ENCODE peak calls at places on chromosomes 5 and 9, in six cellular contexts. A is GM23248, N is OCI-LY7, X is HFF-Myc, O is HCT116, Z is astrocyte of the spinal cord. I is an unnamed sample.

GRCh38 chr5:51582871-51583384 is 199.7 kb downstream of the ISL1 start:
- DNase-seq in N (no peak), A (no peak), Z (no peak), O (no peak), X (no peak), I (no peak)

GRCh38 chr5:14357861-14358260 is 214.7 kb downstream of the TRIO start:
- DNase-seq in A (no peak), X (no peak), O (no peak), N (no peak), Z (no peak), I (no peak)

GRCh38 chr9:98365227-98365669 is 109.8 kb upstream of the TBC1D2 start:
- DNase-seq in O (peak), N (peak), Z (no peak), A (peak), X (peak), I (peak)

GRCh38 chr9:135332979-135333748 is 146.4 kb upstream of the PPP1R26 start:
- DNase-seq in A (no peak), O (no peak), N (no peak), Z (no peak), X (no peak), I (no peak)

GRCh38 chr5:115816226-115817042 is at the start of gene CDO1:
- DNase-seq in Z (peak), O (no peak), N (no peak), A (peak), X (no peak), I (peak)

GRCh38 chr5:91430949-91431348 is 47.8 kb upstream of the ARRDC3 start:
- DNase-seq in A (no peak), Z (no peak), X (no peak), O (no peak), N (no peak), I (no peak)

GRCh38 chr9:113879318-113879717 is 3.2 kb downstream of the ZNF618 start:
- DNase-seq in O (no peak), N (no peak), Z (no peak), A (no peak), X (no peak), I (peak)

GRCh38 chr5:131906668-131907067 is 38.8 kb downstream of the MEIKIN start:
- DNase-seq in O (no peak), N (no peak), X (no peak), Z (no peak), A (no peak), I (no peak)

GRCh38 chr5:95403996-95404395 is 12.8 kb downstream of the FAM81B start:
- DNase-seq in O (no peak), Z (no peak), N (no peak), X (no peak), A (peak), I (peak)

GRCh38 chr5:68369436-68370125 is 154.0 kb downstream of the PIK3R1 start:
- DNase-seq in X (no peak), A (no peak), Z (no peak), N (peak), O (no peak), I (no peak)

GRCh38 chr9:111917980-111918379 is 21.4 kb downstream of the UGCG start:
- DNase-seq in N (no peak), X (no peak), O (no peak), A (no peak), Z (no peak), I (no peak)

GRCh38 chr5:77168187-77168883 is 42.1 kb upstream of the PDE8B start:
- DNase-seq in A (peak), N (no peak), O (no peak), Z (no peak), X (no peak), I (no peak)

GRCh38 chr9:81410201-81410600 is 279.1 kb downstream of the TLE1 start:
- DNase-seq in N (no peak), A (peak), X (peak), Z (peak), O (peak), I (peak)
- H3K4me3 ChIP-seq in N (no peak), A (peak), X (no peak), Z (peak), O (no peak), I (peak)

GRCh38 chr5:173594061-173594460 is 22.4 kb downstream of the BOD1 start:
- DNase-seq in Z (no peak), N (no peak), O (no peak), X (no peak), A (peak), I (peak)

GRCh38 chr5:173591300-173591622 is 25.2 kb downstream of the BOD1 start:
- DNase-seq in O (no peak), A (peak), X (no peak), Z (no peak), N (no peak), I (no peak)

GRCh38 chr5:173595826-173596225 is 20.6 kb downstream of the BOD1 start:
- DNase-seq in Z (no peak), X (no peak), A (no peak), N (no peak), O (no peak), I (no peak)

GRCh38 chr5:173592050-173592669 is 24.3 kb downstream of the BOD1 start:
- DNase-seq in O (peak), N (peak), A (no peak), Z (no peak), X (no peak), I (no peak)

GRCh38 chr5:173590436-173591299 is 25.8 kb downstream of the BOD1 start:
- DNase-seq in X (no peak), N (no peak), A (no peak), O (no peak), Z (no peak), I (no peak)
- H3K4me3 ChIP-seq in X (no peak), N (no peak), A (no peak), O (no peak), Z (no peak), I (no peak)

GRCh38 chr9:131237311-131237710 is 39.0 kb downstream of the FAM78A start:
- DNase-seq in N (no peak), X (no peak), O (no peak), A (no peak), Z (no peak), I (no peak)

GRCh38 chr9:131235480-131235851 is 40.8 kb downstream of the FAM78A start:
- DNase-seq in X (no peak), Z (no peak), A (no peak), N (no peak), O (no peak), I (no peak)

GRCh38 chr9:131237931-131238401 is 38.3 kb downstream of the FAM78A start:
- DNase-seq in O (no peak), Z (peak), N (peak), X (peak), A (peak), I (peak)

GRCh38 chr9:131236161-131236560 is 40.1 kb downstream of the FAM78A start:
- DNase-seq in A (no peak), X (no peak), Z (no peak), O (no peak), N (no peak), I (no peak)

GRCh38 chr9:131236761-131237160 is 39.5 kb downstream of the FAM78A start:
- DNase-seq in N (no peak), A (no peak), X (no peak), O (no peak), Z (no peak), I (no peak)
- H3K4me3 ChIP-seq in N (no peak), A (no peak), X (no peak), O (no peak), Z (no peak), I (no peak)

DNA sequence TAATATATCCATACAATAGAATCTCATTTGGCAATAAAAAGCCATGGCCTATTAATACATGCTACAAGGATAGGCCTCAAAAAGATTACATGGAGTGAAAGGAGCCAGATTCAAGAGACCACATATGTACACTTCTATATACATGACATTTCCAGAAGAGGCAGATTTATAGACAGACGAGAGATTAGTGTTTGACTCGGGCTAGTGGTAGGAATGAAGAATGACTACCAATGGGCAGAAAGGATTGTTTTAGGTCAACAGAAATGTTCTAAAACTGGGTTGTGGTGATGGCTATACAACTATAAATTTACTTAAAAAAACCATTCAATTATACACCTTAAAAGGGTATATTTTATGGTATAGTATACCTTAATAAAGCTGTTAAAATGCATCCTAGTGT is 41.9 kb downstream of the SETX start:
- DNase-seq in O (no peak), N (no peak), Z (no peak), A (no peak), X (no peak), I (no peak)
- H3K4me3 ChIP-seq in O (no peak), N (no peak), Z (no peak), A (no peak), X (no peak), I (no peak)

DNA sequence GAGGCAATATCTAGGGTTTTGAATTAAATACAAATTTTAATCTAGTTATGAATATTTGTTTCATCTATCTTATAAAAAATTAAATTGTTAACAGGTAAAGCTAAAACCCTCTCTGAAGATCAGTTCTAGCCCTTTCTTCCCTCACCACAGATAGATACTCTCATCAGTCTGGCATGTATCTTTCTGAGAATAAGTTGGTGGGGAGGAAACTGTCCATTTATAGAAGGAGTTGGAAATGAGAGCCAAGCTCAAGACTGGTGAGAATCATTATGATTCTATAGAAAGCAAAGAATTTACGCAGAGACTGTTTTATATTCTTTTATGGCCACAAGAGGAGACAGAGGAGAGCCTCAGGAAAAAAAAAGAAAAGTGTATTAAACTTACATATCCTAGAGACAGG is 59.0 kb downstream of the STARD4 start:
- DNase-seq in X (no peak), A (peak), O (no peak), N (no peak), Z (no peak), I (no peak)
- H3K4me3 ChIP-seq in X (no peak), A (peak), O (no peak), N (no peak), Z (no peak), I (no peak)

GRCh38 chr5:36877667-36878420 is 1.3 kb downstream of the NIPBL start:
- DNase-seq in A (peak), X (no peak), N (peak), Z (peak), O (peak), I (peak)

GRCh38 chr5:36878421-36879088 is 2.0 kb downstream of the NIPBL start:
- DNase-seq in O (no peak), N (no peak), Z (peak), A (peak), X (no peak), I (peak)

GRCh38 chr5:36881304-36881703 is 4.7 kb downstream of the NIPBL start:
- DNase-seq in A (no peak), N (no peak), O (no peak), Z (no peak), X (no peak), I (no peak)

GRCh38 chr5:36880761-36881160 is 4.2 kb downstream of the NIPBL start:
- DNase-seq in N (peak), Z (no peak), O (no peak), X (no peak), A (peak), I (no peak)

GRCh38 chr5:36879274-36880033 is 2.9 kb downstream of the NIPBL start:
- DNase-seq in Z (no peak), A (no peak), N (no peak), X (no peak), O (no peak), I (no peak)
- H3K4me3 ChIP-seq in Z (peak), A (peak), N (peak), X (peak), O (no peak), I (peak)

GRCh38 chr5:141101059-141101458 is 786 bp downstream of the PCDHB3 start:
- DNase-seq in Z (no peak), X (no peak), N (no peak), A (no peak), O (no peak), I (no peak)
- H3K4me3 ChIP-seq in Z (no peak), X (no peak), N (no peak), A (no peak), O (no peak), I (no peak)

DNA sequence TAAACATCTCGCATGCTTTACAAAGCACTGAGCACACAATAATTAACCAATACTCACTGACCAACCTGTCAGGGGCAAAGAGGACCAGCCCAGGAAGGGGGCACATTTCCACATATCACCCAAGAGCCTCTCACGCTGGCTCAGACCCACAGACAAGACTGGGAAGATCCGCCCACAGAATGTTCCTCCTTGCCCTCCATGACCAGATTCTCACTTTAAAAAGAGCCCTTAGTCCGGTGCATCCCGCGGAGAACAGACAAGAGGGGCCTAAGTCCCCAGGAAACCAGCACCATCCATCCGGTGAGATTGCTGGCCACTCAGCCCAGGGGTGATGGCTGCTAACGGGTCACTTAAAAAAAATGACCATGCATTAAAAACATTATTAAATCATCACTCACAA is 32.9 kb downstream of the SEMA4D start:
- DNase-seq in N (no peak), A (no peak), O (no peak), Z (no peak), X (no peak), I (no peak)
- H3K4me3 ChIP-seq in N (no peak), A (no peak), O (no peak), Z (no peak), X (no peak), I (no peak)

I was measured in fibroblast of the aortic adventitia.